ENCODE peak calls at places on chromosomes 13 and 19, in seven cellular contexts. L is neural progenitor cell, Q is HCT116, X is DND-41, E is GM23338, F is GM23248, O is mesendoderm. P is an unnamed sample. For H3K36me3, the result is how much of the 10 kb centered on the place peaks cover.

GRCh38 chr19:7312816-7313215 is 18.6 kb upstream of the INSR start:
- DNase-seq in L (no peak), Q (no peak), X (no peak), E (no peak), F (no peak), O (no peak), P (no peak)

GRCh38 chr19:29671393-29672076 is 6.3 kb downstream of the PLEKHF1 start:
- DNase-seq in L (no peak), Q (no peak), X (peak), E (peak), F (peak), O (no peak), P (peak)

GRCh38 chr19:48540110-48540509 is 11.9 kb upstream of the SULT2B1 start:
- DNase-seq in L (no peak), Q (no peak), X (no peak), E (no peak), F (peak), O (no peak), P (peak)

GRCh38 chr19:50851620-50852019 is 3.1 kb upstream of the KLK3 start:
- DNase-seq in L (no peak), Q (no peak), X (no peak), E (no peak), F (no peak), O (no peak), P (no peak)

GRCh38 chr13:100984349-100984748 is 309.8 kb upstream of the TMTC4 start:
- DNase-seq in L (no peak), Q (no peak), X (no peak), E (no peak), F (no peak), O (no peak), P (no peak)

GRCh38 chr13:25988655-25989054 is 63.2 kb downstream of the SHISA2 start:
- DNase-seq in L (no peak), Q (no peak), X (no peak), E (no peak), F (peak), O (no peak), P (no peak)

GRCh38 chr13:30339721-30340366 is 32.5 kb upstream of the KATNAL1 start:
- DNase-seq in L (no peak), Q (no peak), X (no peak), E (no peak), F (peak), O (no peak), P (no peak)

GRCh38 chr13:112968910-112969691 is at the start of gene MCF2L:
- DNase-seq in L (peak), Q (no peak), X (peak), E (peak), F (peak), O (peak), P (peak)

GRCh38 chr13:32829676-32830091 is 186.5 kb upstream of the KL start:
- DNase-seq in L (no peak), Q (peak), X (no peak), E (no peak), F (peak), O (peak), P (no peak)

GRCh38 chr19:7989071-7989575 is 16.3 kb downstream of the ELAVL1 start:
- DNase-seq in L (no peak), Q (no peak), X (no peak), E (no peak), F (no peak), O (peak), P (peak)

GRCh38 chr19:3506384-3507340 is 551 bp downstream of the FZR1 start:
- DNase-seq in L (peak), Q (no peak), X (peak), E (peak), F (peak), O (no peak), P (peak)

GRCh38 chr19:43488179-43488578 is 16.4 kb downstream of the PHLDB3 start:
- DNase-seq in L (no peak), Q (no peak), X (no peak), E (no peak), F (no peak), O (no peak), P (no peak)

GRCh38 chr13:33536639-33537425 is 251.3 kb upstream of the STARD13 start:
- DNase-seq in L (no peak), Q (no peak), X (no peak), E (no peak), F (peak), O (no peak), P (peak)

GRCh38 chr19:47704024-47704423 is 9.2 kb upstream of the EHD2 start:
- DNase-seq in L (no peak), Q (no peak), X (no peak), E (no peak), F (no peak), O (no peak), P (peak)

GRCh38 chr19:34555447-34555846 is 73.9 kb downstream of the WTIP start:
- DNase-seq in L (peak), Q (peak), X (peak), E (peak), F (peak), O (peak), P (no peak)

GRCh38 chr13:68927387-68928026 is 1180.1 kb upstream of the ATXN8OS start:
- DNase-seq in L (peak), Q (peak), X (no peak), E (peak), F (no peak), O (peak), P (no peak)
- H3K4me2 ChIP-seq in L (no peak), Q (no peak), X (no peak), E (no peak), F (no peak), O (no peak), P (no peak)

GRCh38 chr13:42305503-42305902 is 33.6 kb downstream of the AKAP11 start:
- DNase-seq in L (no peak), Q (no peak), X (no peak), E (no peak), F (no peak), O (no peak), P (no peak)

GRCh38 chr13:42312817-42313431 is 41.0 kb downstream of the AKAP11 start:
- DNase-seq in L (no peak), Q (no peak), X (no peak), E (no peak), F (no peak), O (no peak), P (peak)

DNA sequence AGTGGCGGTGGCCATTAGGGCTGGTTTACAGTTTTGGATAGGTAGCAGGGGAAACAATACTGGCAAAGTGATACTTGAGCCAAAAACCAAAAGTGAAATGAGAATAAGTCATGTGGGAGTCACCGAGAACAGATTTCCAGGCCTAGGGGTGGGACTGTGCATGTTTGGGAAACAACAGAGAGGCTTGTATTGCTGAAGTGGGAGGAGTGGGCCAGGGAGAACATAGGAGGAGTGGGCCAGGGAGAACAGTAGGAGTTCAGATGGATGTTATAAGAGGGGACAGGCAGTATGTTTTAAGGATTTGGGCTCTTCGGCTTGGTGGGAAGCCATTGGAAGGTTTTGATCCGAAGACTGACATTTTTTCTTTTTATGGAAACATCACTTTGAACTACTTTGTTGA is 35.5 kb downstream of the AKAP11 start:
- DNase-seq in L (no peak), Q (no peak), X (no peak), E (no peak), F (no peak), O (no peak), P (no peak)
- H3K36me3 ChIP-seq in L (under half), Q (under half), X (half or more), E (under half), F (half or more), O (under half), P (half or more)

DNA sequence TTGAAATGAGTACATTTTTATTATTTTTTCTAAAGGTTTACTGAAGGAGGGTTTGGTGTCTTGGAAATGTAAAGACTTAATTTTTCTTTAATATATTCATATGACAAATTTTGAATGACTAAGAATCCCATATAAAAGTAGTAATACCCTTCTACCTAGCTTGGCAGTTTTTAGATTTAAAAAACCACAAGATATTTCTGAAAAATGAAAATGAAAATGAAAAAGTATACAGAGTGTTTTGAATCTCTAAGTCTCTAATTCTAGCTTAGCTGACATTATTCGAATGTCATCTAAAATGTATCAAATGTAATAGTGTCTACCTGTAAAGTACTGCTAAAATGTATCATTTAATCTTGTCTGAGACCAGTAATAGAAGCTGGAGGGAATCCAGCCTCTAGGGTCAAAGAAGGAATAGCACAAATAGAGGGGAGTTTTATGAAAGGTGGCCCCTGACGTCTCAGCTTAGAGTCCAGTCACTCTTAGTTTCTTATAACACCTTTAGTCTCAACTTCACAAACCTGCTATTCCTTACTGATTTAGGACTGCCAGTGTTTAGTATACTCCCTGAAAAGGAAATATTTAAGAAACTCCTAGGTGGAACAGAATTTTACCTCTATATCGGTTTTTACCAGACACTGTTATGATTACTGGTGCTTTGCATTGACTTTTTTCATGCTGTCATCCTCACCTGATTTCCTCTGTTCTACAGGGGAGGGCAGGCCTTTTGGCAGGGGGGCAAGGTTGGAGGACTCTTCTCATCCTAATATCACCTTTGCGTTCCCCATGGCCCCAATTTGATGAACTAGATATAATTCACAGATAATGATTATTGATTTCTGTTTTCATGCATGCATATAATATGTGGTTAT is 16.2 kb upstream of the MIR17HG start:
- DNase-seq in L (no peak), Q (no peak), X (no peak), E (no peak), F (no peak), O (no peak), P (no peak)
- H3K4me2 ChIP-seq in L (no peak), Q (no peak), X (no peak), E (no peak), F (no peak), O (no peak), P (no peak)

GRCh38 chr13:109274188-109274821 is 512.1 kb downstream of the IRS2 start:
- DNase-seq in L (peak), Q (no peak), X (no peak), E (peak), F (peak), O (peak), P (no peak)

GRCh38 chr13:109275390-109275789 is 511.0 kb downstream of the IRS2 start:
- DNase-seq in L (peak), Q (no peak), X (no peak), E (no peak), F (no peak), O (no peak), P (no peak)

GRCh38 chr13:109275848-109276247 is 510.5 kb downstream of the IRS2 start:
- DNase-seq in L (peak), Q (no peak), X (no peak), E (peak), F (peak), O (peak), P (no peak)

GRCh38 chr13:109273326-109273751 is 513.0 kb downstream of the IRS2 start:
- DNase-seq in L (no peak), Q (no peak), X (no peak), E (no peak), F (peak), O (no peak), P (no peak)

DNA sequence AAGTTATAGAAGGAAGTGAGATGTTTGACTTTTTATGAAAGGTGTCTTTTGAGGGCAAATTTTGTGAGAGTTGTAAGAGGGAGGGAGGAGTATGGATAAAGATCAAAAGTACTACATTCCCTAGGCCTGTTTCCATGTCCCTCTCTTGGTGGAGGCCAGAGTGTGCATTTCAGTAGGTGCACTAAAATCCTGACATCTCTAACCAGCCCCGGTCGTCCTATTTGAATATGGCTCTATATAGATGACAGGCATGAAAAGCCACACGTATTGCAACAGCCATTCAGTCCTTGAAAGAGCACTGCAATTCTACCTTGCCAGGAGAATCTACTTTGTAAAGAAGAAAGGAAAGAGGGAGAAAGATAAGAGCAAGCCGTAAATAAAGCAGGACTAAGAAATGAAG is 510.1 kb downstream of the IRS2 start:
- DNase-seq in L (no peak), Q (no peak), X (no peak), E (no peak), F (no peak), O (no peak), P (no peak)
- H3K36me3 ChIP-seq in L (under half), Q (under half), X (under half), E (under half), F (under half), O (under half), P (under half)

DNA sequence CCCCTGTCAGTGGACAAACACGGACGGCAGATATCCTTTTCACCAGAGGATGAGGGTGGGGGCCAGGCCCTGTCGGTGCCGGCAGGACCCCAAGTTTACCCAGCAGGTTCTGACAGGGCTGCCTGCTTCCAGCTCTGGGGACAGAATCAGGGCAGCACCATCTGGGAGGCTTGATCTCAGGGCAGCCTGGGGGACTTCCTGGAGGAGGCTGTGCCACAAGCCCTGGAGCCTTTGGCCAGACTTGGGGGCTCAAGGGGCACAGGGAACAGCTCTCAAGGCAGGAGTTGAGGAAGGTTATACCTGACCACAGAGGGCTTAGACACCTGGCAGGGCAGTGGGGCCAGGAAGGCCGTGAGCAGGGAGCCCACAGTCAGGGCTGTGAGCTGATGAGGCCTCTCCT is 45.2 kb downstream of the COMP start:
- DNase-seq in L (no peak), Q (no peak), X (no peak), E (no peak), F (no peak), O (no peak), P (peak)
- H3K4me2 ChIP-seq in L (no peak), Q (no peak), X (no peak), E (no peak), F (no peak), O (no peak), P (no peak)

DNA sequence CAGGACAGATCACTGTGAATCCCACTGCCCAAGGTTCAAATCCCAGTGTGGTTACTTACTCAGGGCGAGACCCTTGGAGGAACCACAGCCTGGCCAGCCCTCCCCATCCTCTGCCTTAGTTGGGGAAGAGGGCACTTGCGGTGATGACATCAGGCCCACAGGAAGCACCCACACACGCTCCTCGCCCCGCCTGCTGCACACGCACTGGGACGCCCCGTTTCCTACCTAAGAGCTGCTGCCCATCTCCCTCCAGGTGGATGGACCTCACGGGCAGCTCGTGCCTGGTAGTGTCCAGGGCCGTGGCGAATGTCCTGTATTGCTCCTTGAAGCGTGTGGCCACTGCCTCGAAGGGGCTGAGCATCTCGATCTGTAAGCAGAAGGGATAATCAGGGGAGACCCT is 19.6 kb downstream of the HAUS8 start:
- DNase-seq in L (no peak), Q (no peak), X (no peak), E (no peak), F (no peak), O (no peak), P (peak)
- H3K36me3 ChIP-seq in L (under half), Q (under half), X (half or more), E (under half), F (under half), O (under half), P (under half)

GRCh38 chr19:13020002-13020414 is 24.7 kb downstream of the NFIX start:
- DNase-seq in L (peak), Q (no peak), X (no peak), E (peak), F (peak), O (peak), P (peak)

GRCh38 chr19:13016628-13017305 is 21.5 kb downstream of the NFIX start:
- DNase-seq in L (peak), Q (no peak), X (no peak), E (peak), F (peak), O (peak), P (peak)

GRCh38 chr19:13017306-13018036 is 22.2 kb downstream of the NFIX start:
- DNase-seq in L (no peak), Q (no peak), X (no peak), E (peak), F (peak), O (peak), P (peak)

GRCh38 chr19:13019330-13019729 is 24.1 kb downstream of the NFIX start:
- DNase-seq in L (no peak), Q (no peak), X (no peak), E (no peak), F (no peak), O (no peak), P (no peak)

GRCh38 chr19:13018037-13018914 is 23.0 kb downstream of the NFIX start:
- DNase-seq in L (peak), Q (no peak), X (no peak), E (peak), F (peak), O (peak), P (peak)
- H3K4me2 ChIP-seq in L (peak), Q (no peak), X (no peak), E (peak), F (peak), O (no peak), P (peak)

GRCh38 chr19:1274852-1275259 is 474 bp upstream of the FAM174C start:
- DNase-seq in L (peak), Q (no peak), X (no peak), E (peak), F (peak), O (no peak), P (no peak)
- H3K36me3 ChIP-seq in L (under half), Q (under half), X (half or more), E (under half), F (under half), O (under half), P (half or more)